ENCODE peak calls at places on chromosomes 12 and 14, in ten cellular contexts. One of them, this sample, is unnamed.

GRCh38 chr12:2980630-2981029 is 21.4 kb downstream of the TEAD4 start:
- DNase-seq in IMR-90: no peak
- DNase-seq in Karpas-422: no peak
- DNase-seq in astrocyte: no peak
- DNase-seq in GM23248: no peak
- DNase-seq in osteoblast: peak
- DNase-seq in neural progenitor cell: no peak
- DNase-seq in HepG2: no peak
- DNase-seq in PC-3: no peak
- DNase-seq in mesenchymal stem cell: no peak
- DNase-seq in this sample: no peak

GRCh38 chr12:106282457-106283097 is 20.0 kb upstream of the TCP11L2 start:
- DNase-seq in IMR-90: peak
- DNase-seq in Karpas-422: peak
- DNase-seq in astrocyte: no peak
- DNase-seq in GM23248: peak
- DNase-seq in osteoblast: peak
- DNase-seq in neural progenitor cell: peak
- DNase-seq in HepG2: peak
- DNase-seq in PC-3: peak
- DNase-seq in mesenchymal stem cell: peak
- DNase-seq in this sample: no peak

GRCh38 chr12:50765325-50765911 is 1.5 kb downstream of the ATF1 start:
- DNase-seq in IMR-90: peak
- DNase-seq in Karpas-422: peak
- DNase-seq in astrocyte: no peak
- DNase-seq in GM23248: peak
- DNase-seq in osteoblast: peak
- DNase-seq in neural progenitor cell: peak
- DNase-seq in HepG2: peak
- DNase-seq in PC-3: peak
- DNase-seq in mesenchymal stem cell: peak
- DNase-seq in this sample: no peak

GRCh38 chr14:53295985-53296582 is 143.0 kb upstream of the DDHD1 start:
- DNase-seq in IMR-90: peak
- DNase-seq in Karpas-422: peak
- DNase-seq in astrocyte: peak
- DNase-seq in GM23248: peak
- DNase-seq in osteoblast: no peak
- DNase-seq in neural progenitor cell: peak
- DNase-seq in HepG2: peak
- DNase-seq in PC-3: peak
- DNase-seq in mesenchymal stem cell: peak
- DNase-seq in this sample: no peak

GRCh38 chr14:75905505-75905904 is 76.3 kb downstream of the TGFB3 start:
- DNase-seq in IMR-90: peak
- DNase-seq in Karpas-422: no peak
- DNase-seq in astrocyte: no peak
- DNase-seq in GM23248: no peak
- DNase-seq in osteoblast: no peak
- DNase-seq in neural progenitor cell: no peak
- DNase-seq in HepG2: no peak
- DNase-seq in PC-3: no peak
- DNase-seq in mesenchymal stem cell: peak
- DNase-seq in this sample: no peak

GRCh38 chr14:95471526-95472304 is 44.7 kb downstream of the SYNE3 start:
- DNase-seq in IMR-90: no peak
- DNase-seq in Karpas-422: no peak
- DNase-seq in astrocyte: no peak
- DNase-seq in GM23248: peak
- DNase-seq in osteoblast: no peak
- DNase-seq in neural progenitor cell: no peak
- DNase-seq in HepG2: no peak
- DNase-seq in PC-3: no peak
- DNase-seq in mesenchymal stem cell: no peak
- DNase-seq in this sample: no peak

GRCh38 chr14:105398044-105398725 is at the start of gene TEX22:
- DNase-seq in IMR-90: peak
- DNase-seq in Karpas-422: peak
- DNase-seq in astrocyte: peak
- DNase-seq in GM23248: peak
- DNase-seq in osteoblast: peak
- DNase-seq in neural progenitor cell: peak
- DNase-seq in HepG2: peak
- DNase-seq in PC-3: peak
- DNase-seq in mesenchymal stem cell: peak
- DNase-seq in this sample: no peak

GRCh38 chr12:69846976-69847375 is 21.9 kb downstream of the MYRFL start:
- DNase-seq in IMR-90: no peak
- DNase-seq in Karpas-422: no peak
- DNase-seq in astrocyte: no peak
- DNase-seq in GM23248: no peak
- DNase-seq in osteoblast: no peak
- DNase-seq in neural progenitor cell: no peak
- DNase-seq in HepG2: no peak
- DNase-seq in PC-3: no peak
- DNase-seq in mesenchymal stem cell: no peak
- DNase-seq in this sample: no peak

GRCh38 chr12:6548556-6549378 is 7.1 kb downstream of the IFFO1 start:
- DNase-seq in IMR-90: peak
- DNase-seq in Karpas-422: no peak
- DNase-seq in astrocyte: peak
- DNase-seq in GM23248: peak
- DNase-seq in osteoblast: peak
- DNase-seq in neural progenitor cell: no peak
- DNase-seq in HepG2: no peak
- DNase-seq in PC-3: peak
- DNase-seq in mesenchymal stem cell: peak
- DNase-seq in this sample: no peak

GRCh38 chr14:37253905-37254304 is 56.2 kb downstream of the MIPOL1 start:
- DNase-seq in IMR-90: peak
- DNase-seq in Karpas-422: no peak
- DNase-seq in astrocyte: peak
- DNase-seq in GM23248: peak
- DNase-seq in osteoblast: no peak
- DNase-seq in neural progenitor cell: no peak
- DNase-seq in HepG2: no peak
- DNase-seq in PC-3: peak
- DNase-seq in mesenchymal stem cell: peak
- DNase-seq in this sample: no peak

GRCh38 chr12:3034067-3034750 is 43.0 kb upstream of the TSPAN9 start:
- DNase-seq in IMR-90: peak
- DNase-seq in Karpas-422: peak
- DNase-seq in astrocyte: peak
- DNase-seq in GM23248: peak
- DNase-seq in osteoblast: peak
- DNase-seq in neural progenitor cell: peak
- DNase-seq in HepG2: peak
- DNase-seq in PC-3: peak
- DNase-seq in mesenchymal stem cell: peak
- DNase-seq in this sample: peak

GRCh38 chr12:104340177-104340576 is 36.6 kb downstream of the EID3 start:
- DNase-seq in IMR-90: peak
- DNase-seq in Karpas-422: no peak
- DNase-seq in astrocyte: peak
- DNase-seq in GM23248: peak
- DNase-seq in osteoblast: no peak
- DNase-seq in neural progenitor cell: no peak
- DNase-seq in HepG2: no peak
- DNase-seq in PC-3: no peak
- DNase-seq in mesenchymal stem cell: no peak
- DNase-seq in this sample: no peak

GRCh38 chr12:76111209-76111749 is 26.8 kb upstream of the NAP1L1 start:
- DNase-seq in IMR-90: no peak
- DNase-seq in Karpas-422: no peak
- DNase-seq in astrocyte: no peak
- DNase-seq in GM23248: no peak
- DNase-seq in osteoblast: no peak
- DNase-seq in neural progenitor cell: no peak
- DNase-seq in HepG2: no peak
- DNase-seq in PC-3: no peak
- DNase-seq in mesenchymal stem cell: no peak
- DNase-seq in this sample: no peak

GRCh38 chr12:128763395-128763794 is 60.4 kb downstream of the SLC15A4 start:
- DNase-seq in IMR-90: no peak
- DNase-seq in Karpas-422: no peak
- DNase-seq in astrocyte: no peak
- DNase-seq in GM23248: no peak
- DNase-seq in osteoblast: no peak
- DNase-seq in neural progenitor cell: no peak
- DNase-seq in HepG2: no peak
- DNase-seq in PC-3: no peak
- DNase-seq in mesenchymal stem cell: no peak
- DNase-seq in this sample: no peak

GRCh38 chr12:67318786-67319185 is 49.6 kb downstream of the CAND1 start:
- DNase-seq in IMR-90: no peak
- DNase-seq in Karpas-422: no peak
- DNase-seq in astrocyte: no peak
- DNase-seq in GM23248: no peak
- DNase-seq in osteoblast: peak
- DNase-seq in neural progenitor cell: no peak
- DNase-seq in HepG2: no peak
- DNase-seq in PC-3: no peak
- DNase-seq in mesenchymal stem cell: no peak
- DNase-seq in this sample: no peak

GRCh38 chr14:60734465-60735242 is at the start of gene MNAT1:
- DNase-seq in IMR-90: peak
- DNase-seq in Karpas-422: peak
- DNase-seq in astrocyte: peak
- DNase-seq in GM23248: peak
- DNase-seq in osteoblast: no peak
- DNase-seq in neural progenitor cell: peak
- DNase-seq in HepG2: peak
- DNase-seq in PC-3: peak
- DNase-seq in mesenchymal stem cell: peak
- DNase-seq in this sample: no peak

DNA sequence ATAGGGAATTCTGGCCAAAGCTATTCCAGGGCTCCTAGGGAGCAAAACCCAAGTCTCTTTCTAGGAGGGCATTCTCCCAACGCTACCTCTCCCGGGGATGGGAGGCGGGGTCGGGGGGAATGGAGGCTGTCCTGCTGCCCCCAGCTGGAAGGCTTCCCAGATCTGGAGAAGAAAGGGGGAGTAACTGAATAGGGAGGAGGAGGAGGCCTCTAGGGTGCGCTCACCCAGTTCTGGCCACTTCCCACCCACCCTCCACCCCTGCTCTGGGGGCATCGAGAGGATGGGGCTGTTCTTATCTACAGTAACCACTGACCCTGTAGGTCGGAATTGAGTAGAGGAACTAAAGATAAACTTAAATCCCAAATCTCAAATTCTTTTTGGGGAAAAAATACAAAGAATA is 577 bp upstream of the RNASE1 start:
- DNase-seq in IMR-90: no peak
- DNase-seq in Karpas-422: no peak
- DNase-seq in astrocyte: no peak
- DNase-seq in GM23248: no peak
- DNase-seq in osteoblast: no peak
- DNase-seq in neural progenitor cell: no peak
- DNase-seq in HepG2: no peak
- DNase-seq in PC-3: no peak
- DNase-seq in mesenchymal stem cell: no peak
- DNase-seq in this sample: no peak
- H2AFZ ChIP-seq in IMR-90: no peak
- H2AFZ ChIP-seq in Karpas-422: no peak
- H2AFZ ChIP-seq in astrocyte: no peak
- H2AFZ ChIP-seq in GM23248: no peak
- H2AFZ ChIP-seq in osteoblast: no peak
- H2AFZ ChIP-seq in neural progenitor cell: no peak
- H2AFZ ChIP-seq in HepG2: no peak
- H2AFZ ChIP-seq in PC-3: no peak
- H2AFZ ChIP-seq in mesenchymal stem cell: no peak
- H2AFZ ChIP-seq in this sample: no peak

GRCh38 chr14:50533314-50533705 is 941 bp upstream of the MAP4K5 start:
- DNase-seq in IMR-90: no peak
- DNase-seq in Karpas-422: no peak
- DNase-seq in astrocyte: no peak
- DNase-seq in GM23248: no peak
- DNase-seq in osteoblast: no peak
- DNase-seq in neural progenitor cell: no peak
- DNase-seq in HepG2: no peak
- DNase-seq in PC-3: no peak
- DNase-seq in mesenchymal stem cell: peak
- DNase-seq in this sample: no peak
- H2AFZ ChIP-seq in IMR-90: peak
- H2AFZ ChIP-seq in Karpas-422: peak
- H2AFZ ChIP-seq in astrocyte: no peak
- H2AFZ ChIP-seq in GM23248: peak
- H2AFZ ChIP-seq in osteoblast: peak
- H2AFZ ChIP-seq in neural progenitor cell: peak
- H2AFZ ChIP-seq in HepG2: peak
- H2AFZ ChIP-seq in PC-3: peak
- H2AFZ ChIP-seq in mesenchymal stem cell: peak
- H2AFZ ChIP-seq in this sample: peak

DNA sequence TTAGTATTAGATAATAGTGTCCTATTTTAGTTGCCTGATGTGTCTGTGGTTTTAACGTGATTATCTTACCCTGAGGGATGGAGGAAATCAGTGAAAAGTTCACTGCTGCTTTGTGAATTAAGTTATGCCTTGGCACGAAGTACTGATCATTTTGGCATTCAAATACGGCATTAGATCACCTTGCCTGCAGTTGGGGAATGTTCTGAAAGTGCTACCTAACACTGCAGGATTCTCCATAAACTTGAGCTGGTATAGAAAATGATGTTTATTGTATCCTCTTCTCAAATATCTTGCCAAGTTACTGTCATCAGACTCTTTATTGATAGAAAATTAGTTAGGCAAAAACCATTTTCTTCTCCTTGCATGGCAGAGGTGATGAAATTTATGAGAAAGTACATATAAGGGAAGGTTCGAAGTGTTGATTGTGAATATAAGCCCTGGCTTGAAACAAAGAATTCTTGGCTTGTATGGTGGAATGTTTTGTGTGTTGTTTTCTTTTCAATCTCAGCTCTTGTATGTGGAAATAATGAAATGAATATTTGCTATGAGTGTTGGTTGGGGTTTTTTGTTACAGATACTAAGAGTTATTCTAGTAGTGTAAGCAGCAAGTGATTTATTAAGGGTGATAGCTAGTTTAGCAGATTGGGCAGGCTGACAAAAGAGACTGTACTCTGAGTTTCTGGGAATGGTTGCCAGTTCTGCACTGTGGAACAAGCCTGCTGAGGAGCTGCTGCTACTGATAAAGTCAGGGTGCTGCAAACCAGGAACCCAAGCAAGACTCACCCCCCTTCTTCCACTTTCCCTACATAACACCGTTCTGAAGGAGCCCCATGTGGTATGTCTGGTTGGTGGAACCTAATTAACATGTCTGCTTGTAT is 448.3 kb downstream of the PCNX1 start:
- DNase-seq in IMR-90: peak
- DNase-seq in Karpas-422: no peak
- DNase-seq in astrocyte: peak
- DNase-seq in GM23248: peak
- DNase-seq in osteoblast: no peak
- DNase-seq in neural progenitor cell: no peak
- DNase-seq in HepG2: no peak
- DNase-seq in PC-3: no peak
- DNase-seq in mesenchymal stem cell: no peak
- DNase-seq in this sample: no peak
- H2AFZ ChIP-seq in IMR-90: no peak
- H2AFZ ChIP-seq in Karpas-422: no peak
- H2AFZ ChIP-seq in astrocyte: no peak
- H2AFZ ChIP-seq in GM23248: no peak
- H2AFZ ChIP-seq in osteoblast: no peak
- H2AFZ ChIP-seq in neural progenitor cell: no peak
- H2AFZ ChIP-seq in HepG2: no peak
- H2AFZ ChIP-seq in PC-3: no peak
- H2AFZ ChIP-seq in mesenchymal stem cell: no peak
- H2AFZ ChIP-seq in this sample: no peak

GRCh38 chr14:93544212-93544611 is 113.5 kb downstream of the UNC79 start:
- DNase-seq in IMR-90: no peak
- DNase-seq in Karpas-422: no peak
- DNase-seq in astrocyte: no peak
- DNase-seq in GM23248: no peak
- DNase-seq in osteoblast: no peak
- DNase-seq in neural progenitor cell: no peak
- DNase-seq in HepG2: no peak
- DNase-seq in PC-3: no peak
- DNase-seq in mesenchymal stem cell: no peak
- DNase-seq in this sample: no peak
- H2AFZ ChIP-seq in IMR-90: no peak
- H2AFZ ChIP-seq in Karpas-422: peak
- H2AFZ ChIP-seq in astrocyte: no peak
- H2AFZ ChIP-seq in GM23248: no peak
- H2AFZ ChIP-seq in osteoblast: no peak
- H2AFZ ChIP-seq in neural progenitor cell: no peak
- H2AFZ ChIP-seq in HepG2: no peak
- H2AFZ ChIP-seq in PC-3: no peak
- H2AFZ ChIP-seq in mesenchymal stem cell: no peak
- H2AFZ ChIP-seq in this sample: no peak

This sample was measured in keratinocyte.